ENCODE peak calls at places on chromosomes 3 and 15, in six cellular contexts. Y, J, A, L, P and O are unnamed samples.

GRCh38 chr3:73624363-73625123 is at the start of gene PDZRN3:
- DNase-seq in L (no peak), J (peak; percentile 80), Y (peak; percentile 59), P (no peak), A (no peak), O (peak; percentile 82)

GRCh38 chr15:60343221-60343970 is 54.4 kb downstream of the ANXA2 start:
- DNase-seq in Y (peak; percentile 28), A (no peak), J (no peak), L (no peak), P (no peak), O (no peak)

GRCh38 chr3:134827213-134827612 is 32.2 kb downstream of the EPHB1 start:
- DNase-seq in Y (no peak), L (no peak), A (no peak), P (no peak), J (no peak), O (no peak)

GRCh38 chr3:18445421-18446066 is 20.4 kb upstream of the SATB1 start:
- DNase-seq in L (peak; percentile 81), J (no peak), A (peak; percentile 61), Y (no peak), P (no peak), O (no peak)

GRCh38 chr15:27512281-27513001 is 541.5 kb downstream of the GABRG3 start:
- DNase-seq in L (no peak), P (no peak), A (no peak), J (no peak), Y (no peak), O (no peak)

GRCh38 chr3:40432793-40433192 is 24.3 kb upstream of the RPL14 start:
- DNase-seq in L (no peak), A (no peak), J (no peak), P (no peak), Y (no peak), O (no peak)

GRCh38 chr3:54939591-54940300 is 11.9 kb upstream of the LRTM1 start:
- DNase-seq in Y (peak; percentile 5), A (no peak), P (no peak), L (no peak), J (no peak), O (no peak)

GRCh38 chr15:57328479-57329250 is 47.6 kb upstream of the CGNL1 start:
- DNase-seq in Y (no peak), J (no peak), L (no peak), A (no peak), P (no peak), O (no peak)

GRCh38 chr3:17841190-17841828 is 98.9 kb upstream of the TBC1D5 start:
- DNase-seq in J (peak; percentile 78), P (peak; percentile 85), Y (peak; percentile 63), L (peak; percentile 57), A (peak; percentile 81), O (peak; percentile 73)

GRCh38 chr15:101646652-101647051 is 5.5 kb downstream of the TM2D3 start:
- DNase-seq in J (no peak), L (no peak), A (no peak), P (no peak), Y (no peak), O (no peak)

GRCh38 chr15:70701891-70702568 is 61.3 kb downstream of the UACA start:
- DNase-seq in A (no peak), L (no peak), J (no peak), Y (peak; percentile 52), P (no peak), O (peak; percentile 44)

GRCh38 chr15:72285927-72286516 is 13.7 kb upstream of the PARP6 start:
- DNase-seq in P (peak; percentile 75), A (peak; percentile 76), J (no peak), L (peak; percentile 40), Y (no peak), O (peak; percentile 45)

GRCh38 chr3:52488746-52489145 is 6.4 kb upstream of the STAB1 start:
- DNase-seq in A (no peak), Y (no peak), P (no peak), J (no peak), L (no peak), O (no peak)

GRCh38 chr15:58793862-58794261 is 22.8 kb downstream of the MINDY2 start:
- DNase-seq in J (no peak), P (peak; percentile 92), Y (no peak), L (no peak), A (no peak), O (no peak)

GRCh38 chr3:188950832-188951489 is 220.8 kb upstream of the TPRG1 start:
- DNase-seq in P (peak; percentile 87), J (peak; percentile 94), A (peak; percentile 60), Y (peak; percentile 99), L (no peak), O (peak; percentile 78)

GRCh38 chr3:186869253-186870235 is 27.0 kb downstream of the ADIPOQ start:
- DNase-seq in P (no peak), Y (no peak), J (no peak), L (no peak), A (no peak), O (peak; percentile 35)

GRCh38 chr3:95798628-95799027 is 1015.8 kb upstream of the EPHA6 start:
- DNase-seq in J (no peak), Y (no peak), P (no peak), A (no peak), L (no peak), O (no peak)

GRCh38 chr3:55000546-55000945 is 72.7 kb upstream of the LRTM1 start:
- DNase-seq in A (no peak), P (no peak), L (no peak), J (no peak), Y (peak; percentile 94), O (peak; percentile 83)

GRCh38 chr3:126999383-126999782 is 16.5 kb downstream of the PLXNA1 start:
- DNase-seq in L (no peak), A (no peak), P (peak; percentile 73), J (no peak), Y (no peak), O (no peak)

GRCh38 chr3:14439501-14440167 is 37.2 kb downstream of the SLC6A6 start:
- DNase-seq in Y (peak; percentile 77), L (no peak), P (peak; percentile 75), J (peak; percentile 81), A (peak; percentile 84), O (peak; percentile 30)

GRCh38 chr15:72050700-72051099 is 67.2 kb downstream of the MYO9A start:
- DNase-seq in J (no peak), A (no peak), L (no peak), Y (no peak), P (no peak), O (no peak)

GRCh38 chr3:9780920-9781319 is 11.2 kb upstream of the CAMK1 start:
- DNase-seq in A (no peak), P (no peak), L (no peak), Y (no peak), J (no peak), O (no peak)

GRCh38 chr3:65751123-65751700 is 287.5 kb downstream of the MAGI1 start:
- DNase-seq in P (peak; percentile 61), J (no peak), A (peak; percentile 29), L (no peak), Y (peak; percentile 53), O (peak; percentile 52)

GRCh38 chr15:45634442-45635190 is at the start of gene SQOR:
- DNase-seq in A (peak; percentile 11), J (peak; percentile 95), Y (peak; percentile 23), L (peak; percentile 69), P (peak; percentile 89), O (peak; percentile 70)

GRCh38 chr3:94225176-94225742 is 162.4 kb downstream of the NSUN3 start:
- DNase-seq in P (no peak), Y (peak; percentile 32), A (no peak), L (no peak), J (no peak), O (no peak)

GRCh38 chr15:25182736-25183445 is 228.1 kb downstream of the SNRPN start:
- DNase-seq in Y (no peak), P (no peak), J (peak; percentile 20), L (no peak), A (no peak), O (no peak)

GRCh38 chr3:53169045-53169831 is 8.2 kb downstream of the PRKCD start:
- DNase-seq in A (no peak), P (no peak), L (no peak), Y (no peak), J (no peak), O (no peak)